ENCODE peak calls at places on chromosomes 2 and 18, in four cellular contexts. One of them, this sample, is unnamed.
A peak's percentile ranks its signal among the peaks of the same experiment; 100 is the strongest.

GRCh38 chr2:96917008-96917575 is 47.2 kb upstream of the SEMA4C start:
- DNase-seq in right lobe of liver: no peak
- DNase-seq in bronchial epithelial cell: peak; percentile 71
- DNase-seq in LoVo: no peak
- DNase-seq in this sample: peak; percentile 80

GRCh38 chr18:42196651-42197050 is 241.6 kb downstream of the PIK3C3 start:
- DNase-seq in bronchial epithelial cell: peak; percentile 35
- DNase-seq in LoVo: no peak
- DNase-seq in right lobe of liver: no peak
- DNase-seq in this sample: no peak

GRCh38 chr2:31384351-31384750 is 30.2 kb downstream of the XDH start:
- DNase-seq in bronchial epithelial cell: peak; percentile 90
- DNase-seq in LoVo: peak; percentile 14
- DNase-seq in right lobe of liver: no peak
- DNase-seq in this sample: no peak

GRCh38 chr2:133200684-133201421 is 367.4 kb downstream of the NCKAP5 start:
- DNase-seq in LoVo: no peak
- DNase-seq in right lobe of liver: no peak
- DNase-seq in bronchial epithelial cell: peak; percentile 97
- DNase-seq in this sample: no peak

GRCh38 chr2:102618452-102619413 is 620 bp upstream of the SLC9A2 start:
- DNase-seq in right lobe of liver: peak; percentile 28
- DNase-seq in LoVo: peak; percentile 30
- DNase-seq in bronchial epithelial cell: no peak
- DNase-seq in this sample: no peak

GRCh38 chr2:72992734-72993102 is 75.4 kb downstream of the EMX1 start:
- DNase-seq in LoVo: no peak
- DNase-seq in bronchial epithelial cell: no peak
- DNase-seq in right lobe of liver: no peak
- DNase-seq in this sample: no peak

GRCh38 chr2:41782306-41783158 is 265.3 kb upstream of the PKDCC start:
- DNase-seq in bronchial epithelial cell: peak; percentile 40
- DNase-seq in LoVo: peak; percentile 48
- DNase-seq in right lobe of liver: no peak
- DNase-seq in this sample: peak; percentile 53

GRCh38 chr18:46073474-46074331 is 1.6 kb upstream of the PSTPIP2 start:
- DNase-seq in right lobe of liver: no peak
- DNase-seq in LoVo: peak; percentile 72
- DNase-seq in bronchial epithelial cell: peak; percentile 78
- DNase-seq in this sample: peak; percentile 81

GRCh38 chr18:79511671-79512301 is 116.1 kb downstream of the NFATC1 start:
- DNase-seq in right lobe of liver: no peak
- DNase-seq in LoVo: no peak
- DNase-seq in bronchial epithelial cell: no peak
- DNase-seq in this sample: no peak

GRCh38 chr2:165874445-165875039 is 79.0 kb downstream of the TTC21B start:
- DNase-seq in right lobe of liver: no peak
- DNase-seq in LoVo: peak; percentile 47
- DNase-seq in bronchial epithelial cell: peak; percentile 75
- DNase-seq in this sample: peak; percentile 75

GRCh38 chr2:203949228-203949627 is 12.7 kb downstream of the ICOS start:
- DNase-seq in LoVo: no peak
- DNase-seq in bronchial epithelial cell: peak; percentile 92
- DNase-seq in right lobe of liver: no peak
- DNase-seq in this sample: no peak

GRCh38 chr2:14569294-14569693 is 63.2 kb upstream of the LRATD1 start:
- DNase-seq in right lobe of liver: no peak
- DNase-seq in LoVo: peak; percentile 45
- DNase-seq in bronchial epithelial cell: peak; percentile 70
- DNase-seq in this sample: no peak

GRCh38 chr2:35714883-35715282 is 640.7 kb upstream of the CRIM1 start:
- DNase-seq in bronchial epithelial cell: peak; percentile 1
- DNase-seq in right lobe of liver: no peak
- DNase-seq in LoVo: no peak
- DNase-seq in this sample: no peak

GRCh38 chr18:50143891-50144290 is 51.1 kb downstream of the MYO5B start:
- DNase-seq in LoVo: no peak
- DNase-seq in bronchial epithelial cell: peak; percentile 97
- DNase-seq in right lobe of liver: no peak
- DNase-seq in this sample: no peak

GRCh38 chr2:129056959-129057317 is 738.3 kb upstream of the HS6ST1 start:
- DNase-seq in LoVo: no peak
- DNase-seq in right lobe of liver: no peak
- DNase-seq in bronchial epithelial cell: peak; percentile 51
- DNase-seq in this sample: no peak

GRCh38 chr18:31513189-31513907 is 15.4 kb downstream of the DSG2 start:
- DNase-seq in LoVo: peak; percentile 82
- DNase-seq in right lobe of liver: no peak
- DNase-seq in bronchial epithelial cell: peak; percentile 92
- DNase-seq in this sample: no peak

GRCh38 chr2:162063899-162064298 is 10.1 kb downstream of the DPP4 start:
- DNase-seq in bronchial epithelial cell: no peak
- DNase-seq in right lobe of liver: no peak
- DNase-seq in LoVo: no peak
- DNase-seq in this sample: no peak

GRCh38 chr2:195280024-195280423 is 377.0 kb upstream of the SLC39A10 start:
- DNase-seq in right lobe of liver: no peak
- DNase-seq in LoVo: no peak
- DNase-seq in bronchial epithelial cell: no peak
- DNase-seq in this sample: no peak

GRCh38 chr2:45968946-45969584 is 317.6 kb downstream of the PRKCE start:
- DNase-seq in LoVo: no peak
- DNase-seq in right lobe of liver: peak; percentile 80
- DNase-seq in bronchial epithelial cell: no peak
- DNase-seq in this sample: no peak

GRCh38 chr18:58687871-58688308 is 16.6 kb downstream of the MALT1 start:
- DNase-seq in right lobe of liver: no peak
- DNase-seq in LoVo: no peak
- DNase-seq in bronchial epithelial cell: no peak
- DNase-seq in this sample: no peak

GRCh38 chr18:63774511-63774910 is 707 bp upstream of the SERPINB7 start:
- DNase-seq in LoVo: no peak
- DNase-seq in bronchial epithelial cell: no peak
- DNase-seq in right lobe of liver: no peak
- DNase-seq in this sample: no peak

GRCh38 chr2:237601453-237602116 is 11.1 kb upstream of the RAB17 start:
- DNase-seq in bronchial epithelial cell: no peak
- DNase-seq in right lobe of liver: no peak
- DNase-seq in LoVo: no peak
- DNase-seq in this sample: no peak

GRCh38 chr2:209808521-209808920 is 36.9 kb downstream of the UNC80 start:
- DNase-seq in right lobe of liver: no peak
- DNase-seq in bronchial epithelial cell: no peak
- DNase-seq in LoVo: no peak
- DNase-seq in this sample: no peak

GRCh38 chr2:30979822-30980245 is 158.4 kb downstream of the GALNT14 start:
- DNase-seq in right lobe of liver: no peak
- DNase-seq in bronchial epithelial cell: peak; percentile 96
- DNase-seq in LoVo: no peak
- DNase-seq in this sample: no peak

GRCh38 chr2:242098445-242099128 is 229.1 kb downstream of the RTP5 start:
- DNase-seq in bronchial epithelial cell: no peak
- DNase-seq in LoVo: no peak
- DNase-seq in right lobe of liver: no peak
- DNase-seq in this sample: no peak

GRCh38 chr2:234377761-234378341 is 119.0 kb downstream of the ARL4C start:
- DNase-seq in LoVo: no peak
- DNase-seq in bronchial epithelial cell: no peak
- DNase-seq in right lobe of liver: no peak
- DNase-seq in this sample: peak; percentile 27

GRCh38 chr2:215607790-215608189 is 171.9 kb upstream of the FN1 start:
- DNase-seq in LoVo: no peak
- DNase-seq in right lobe of liver: no peak
- DNase-seq in bronchial epithelial cell: no peak
- DNase-seq in this sample: no peak

GRCh38 chr2:73979021-73979420 is 5.7 kb upstream of the TET3 start:
- DNase-seq in bronchial epithelial cell: no peak
- DNase-seq in LoVo: no peak
- DNase-seq in right lobe of liver: no peak
- DNase-seq in this sample: no peak

GRCh38 chr18:73249030-73249429 is 381.2 kb upstream of the NETO1 start:
- DNase-seq in right lobe of liver: no peak
- DNase-seq in bronchial epithelial cell: no peak
- DNase-seq in LoVo: no peak
- DNase-seq in this sample: no peak

GRCh38 chr2:98502556-98503335 is 58.1 kb downstream of the INPP4A start:
- DNase-seq in LoVo: no peak
- DNase-seq in right lobe of liver: no peak
- DNase-seq in bronchial epithelial cell: no peak
- DNase-seq in this sample: no peak

GRCh38 chr2:70947556-70948184 is 12.0 kb downstream of the ATP6V1B1 start:
- DNase-seq in bronchial epithelial cell: peak; percentile 72
- DNase-seq in LoVo: peak; percentile 14
- DNase-seq in right lobe of liver: no peak
- DNase-seq in this sample: no peak

GRCh38 chr18:57780318-57781127 is 22.6 kb downstream of the ATP8B1 start:
- DNase-seq in bronchial epithelial cell: peak; percentile 88
- DNase-seq in LoVo: no peak
- DNase-seq in right lobe of liver: no peak
- DNase-seq in this sample: no peak

GRCh38 chr2:98730851-98731708 is at the start of gene MGAT4A:
- DNase-seq in right lobe of liver: peak; percentile 88
- DNase-seq in bronchial epithelial cell: no peak
- DNase-seq in LoVo: peak; percentile 65
- DNase-seq in this sample: peak; percentile 50

GRCh38 chr2:205566556-205567061 is 115.7 kb upstream of the NRP2 start:
- DNase-seq in LoVo: no peak
- DNase-seq in right lobe of liver: no peak
- DNase-seq in bronchial epithelial cell: peak; percentile 57
- DNase-seq in this sample: no peak

GRCh38 chr18:79506191-79507075 is 110.7 kb downstream of the NFATC1 start:
- DNase-seq in bronchial epithelial cell: no peak
- DNase-seq in LoVo: no peak
- DNase-seq in right lobe of liver: peak; percentile 19
- DNase-seq in this sample: no peak

GRCh38 chr2:31108887-31109286 is 29.4 kb downstream of the GALNT14 start:
- DNase-seq in LoVo: no peak
- DNase-seq in bronchial epithelial cell: peak; percentile 30
- DNase-seq in right lobe of liver: no peak
- DNase-seq in this sample: no peak

GRCh38 chr2:85589982-85590791 is 5.4 kb upstream of the RNF181 start:
- DNase-seq in LoVo: no peak
- DNase-seq in bronchial epithelial cell: peak; percentile 56
- DNase-seq in right lobe of liver: peak; percentile 62
- DNase-seq in this sample: no peak

GRCh38 chr2:71843391-71843850 is 304.2 kb downstream of the CYP26B1 start:
- DNase-seq in LoVo: no peak
- DNase-seq in bronchial epithelial cell: peak; percentile 59
- DNase-seq in right lobe of liver: no peak
- DNase-seq in this sample: no peak

GRCh38 chr2:156896294-156896693 is 361.2 kb upstream of the GALNT5 start:
- DNase-seq in bronchial epithelial cell: peak; percentile 68
- DNase-seq in LoVo: no peak
- DNase-seq in right lobe of liver: no peak
- DNase-seq in this sample: no peak